ENCODE peak calls at places on chromosomes 11 and 22, in nine cellular contexts. L, X, Q, D, U, B, I, S and O are unnamed samples.

GRCh38 chr11:10930224-10930960 is 72.5 kb upstream of the ZBED5 start:
- DNase-seq in L (peak), X (peak), Q (no peak), D (peak), U (peak), B (no peak), I (peak), S (no peak), O (peak)

GRCh38 chr22:49566693-49567092 is 261.0 kb downstream of the BRD1 start:
- DNase-seq in L (no peak), X (no peak), Q (no peak), D (no peak), U (no peak), B (no peak), I (no peak), S (no peak), O (no peak)

GRCh38 chr11:117872420-117872961 is 4.0 kb downstream of the FXYD6 start:
- DNase-seq in L (no peak), X (no peak), Q (no peak), D (no peak), U (no peak), B (no peak), I (no peak), S (no peak), O (no peak)

GRCh38 chr11:113994077-113994954 is 19.4 kb downstream of the HTR3A start:
- DNase-seq in L (no peak), X (peak), Q (peak), D (peak), U (no peak), B (no peak), I (peak), S (no peak), O (no peak)

GRCh38 chr11:31779268-31779879 is 31.7 kb downstream of the PAX6 start:
- DNase-seq in L (peak), X (no peak), Q (no peak), D (no peak), U (peak), B (peak), I (peak), S (no peak), O (peak)

GRCh38 chr22:17872491-17872890 is 98.2 kb upstream of the BID start:
- DNase-seq in L (peak), X (no peak), Q (no peak), D (no peak), U (no peak), B (no peak), I (no peak), S (no peak), O (peak)

GRCh38 chr11:85826096-85826855 is 15.3 kb upstream of the SYTL2 start:
- DNase-seq in L (peak), X (peak), Q (peak), D (no peak), U (peak), B (peak), I (peak), S (peak), O (peak)

GRCh38 chr22:40512426-40513136 is 123.9 kb downstream of the MRTFA start:
- DNase-seq in L (peak), X (no peak), Q (no peak), D (no peak), U (peak), B (peak), I (peak), S (no peak), O (peak)

GRCh38 chr11:95058622-95059021 is 8.1 kb upstream of the SRSF8 start:
- DNase-seq in L (no peak), X (no peak), Q (no peak), D (no peak), U (peak), B (peak), I (peak), S (no peak), O (no peak)

GRCh38 chr11:57667065-57667714 is 724 bp upstream of the ZDHHC5 start:
- DNase-seq in L (peak), X (peak), Q (peak), D (peak), U (peak), B (peak), I (peak), S (peak), O (peak)

GRCh38 chr11:78787696-78788095 is 213.0 kb upstream of the NARS2 start:
- DNase-seq in L (no peak), X (no peak), Q (no peak), D (no peak), U (no peak), B (no peak), I (no peak), S (no peak), O (no peak)

GRCh38 chr11:70828498-70829159 is 423.7 kb downstream of the SHANK2 start:
- DNase-seq in L (no peak), X (no peak), Q (no peak), D (no peak), U (no peak), B (no peak), I (no peak), S (peak), O (no peak)

GRCh38 chr11:64207247-64208085 is 945 bp downstream of the FERMT3 start:
- DNase-seq in L (peak), X (no peak), Q (peak), D (peak), U (peak), B (peak), I (peak), S (peak), O (no peak)

GRCh38 chr11:73158356-73159051 is 16.4 kb upstream of the FCHSD2 start:
- DNase-seq in L (peak), X (no peak), Q (no peak), D (no peak), U (peak), B (peak), I (peak), S (no peak), O (no peak)

GRCh38 chr11:68903631-68904457 is at the start of the genes IGHMBP2 and MRPL21:
- DNase-seq in L (peak), X (peak), Q (peak), D (peak), U (peak), B (peak), I (peak), S (peak), O (peak)

GRCh38 chr11:75100314-75100713 is 3.6 kb upstream of the OR2AT4 start:
- DNase-seq in L (peak), X (no peak), Q (no peak), D (peak), U (peak), B (peak), I (peak), S (no peak), O (peak)

GRCh38 chr11:68872216-68873003 is 30.7 kb upstream of the CPT1A start:
- DNase-seq in L (peak), X (no peak), Q (no peak), D (no peak), U (peak), B (peak), I (peak), S (no peak), O (no peak)

GRCh38 chr11:76161261-76161961 is 44.9 kb downstream of the WNT11 start:
- DNase-seq in L (no peak), X (peak), Q (peak), D (no peak), U (peak), B (no peak), I (peak), S (no peak), O (no peak)

GRCh38 chr11:23263466-23263865 is 403.2 kb upstream of the CCDC179 start:
- DNase-seq in L (no peak), X (no peak), Q (no peak), D (no peak), U (no peak), B (no peak), I (no peak), S (no peak), O (no peak)

GRCh38 chr11:133825666-133826065 is 19.6 kb downstream of the SPATA19 start:
- DNase-seq in L (no peak), X (no peak), Q (no peak), D (no peak), U (no peak), B (no peak), I (no peak), S (no peak), O (no peak)

GRCh38 chr11:31340903-31341572 is 28.5 kb downstream of the DCDC1 start:
- DNase-seq in L (peak), X (no peak), Q (peak), D (peak), U (peak), B (peak), I (peak), S (no peak), O (peak)

GRCh38 chr11:46198873-46199250 is 77.6 kb upstream of the PHF21A start:
- DNase-seq in L (no peak), X (no peak), Q (no peak), D (no peak), U (no peak), B (no peak), I (no peak), S (peak), O (no peak)

GRCh38 chr22:33315954-33316353 is 257.8 kb upstream of the SYN3 start:
- DNase-seq in L (no peak), X (no peak), Q (no peak), D (no peak), U (no peak), B (no peak), I (no peak), S (no peak), O (no peak)

GRCh38 chr11:75280770-75281468 is 40.3 kb downstream of the TPBGL start:
- DNase-seq in L (no peak), X (no peak), Q (no peak), D (no peak), U (no peak), B (no peak), I (no peak), S (no peak), O (no peak)

GRCh38 chr22:48709453-48709852 is 1118.2 kb downstream of the BRD1 start:
- DNase-seq in L (no peak), X (no peak), Q (peak), D (no peak), U (no peak), B (no peak), I (no peak), S (peak), O (no peak)

GRCh38 chr11:111231836-111232235 is 13.7 kb upstream of the POU2AF2 start:
- DNase-seq in L (peak), X (no peak), Q (no peak), D (no peak), U (no peak), B (no peak), I (no peak), S (no peak), O (no peak)

GRCh38 chr11:70603064-70603755 is 204.9 kb downstream of the CTTN start:
- DNase-seq in L (no peak), X (no peak), Q (no peak), D (no peak), U (no peak), B (no peak), I (no peak), S (no peak), O (peak)